ENCODE peak calls at places on chromosomes 6 and 20, in seven cellular contexts. L is A673; G is spleen; Q is CD8-positive, alpha-beta T cell; Z is brain microvascular endothelial cell; X is fibroblast of lung; S is uterus. E is an unnamed sample. For H3K36me3, the result is how much of the 10 kb centered on the place peaks cover.

GRCh38 chr20:48799315-48800105 is 28.3 kb downstream of the PREX1 start:
- DNase-seq in G (peak), Z (no peak), S (no peak), Q (no peak), L (no peak), X (no peak), E (no peak)

GRCh38 chr20:16929756-16930155 is 181.6 kb downstream of the OTOR start:
- DNase-seq in Q (no peak), L (no peak), S (no peak), X (peak), Z (peak), G (no peak), E (peak)

GRCh38 chr6:167893416-167893815 is 66.7 kb downstream of the AFDN start:
- DNase-seq in X (peak), Z (peak), L (no peak), Q (no peak), S (no peak), G (no peak), E (no peak)

GRCh38 chr6:25472314-25472713 is 179.7 kb upstream of the SCGN start:
- DNase-seq in G (no peak), X (no peak), S (no peak), Z (no peak), Q (no peak), L (peak), E (no peak)

GRCh38 chr6:21596379-21597242 is 3.1 kb downstream of the SOX4 start:
- DNase-seq in L (peak), G (peak), Q (peak), Z (peak), X (peak), S (peak), E (no peak)

GRCh38 chr20:41142914-41143313 is 5.6 kb downstream of the PLCG1 start:
- DNase-seq in G (no peak), L (no peak), S (no peak), X (no peak), Q (peak), Z (no peak), E (no peak)

GRCh38 chr6:142925575-142926110 is 19.3 kb downstream of the HIVEP2 start:
- DNase-seq in S (no peak), X (peak), Q (no peak), L (no peak), Z (peak), G (no peak), E (no peak)

GRCh38 chr20:44092551-44093248 is 94.3 kb downstream of the JPH2 start:
- DNase-seq in G (no peak), S (no peak), Q (no peak), X (peak), Z (peak), L (peak), E (no peak)

GRCh38 chr20:14065774-14066173 is 70.5 kb downstream of the MACROD2 start:
- DNase-seq in S (no peak), Q (no peak), L (no peak), X (no peak), G (no peak), Z (no peak), E (no peak)

GRCh38 chr20:37539424-37539823 is 11.7 kb upstream of the BLCAP start:
- DNase-seq in G (no peak), Q (no peak), S (no peak), X (no peak), Z (no peak), L (no peak), E (no peak)

GRCh38 chr6:104954091-104954797 is 2.7 kb upstream of the LIN28B start:
- DNase-seq in Q (no peak), S (no peak), Z (no peak), G (no peak), L (no peak), X (no peak), E (no peak)

GRCh38 chr6:7249391-7249790 is 63.6 kb downstream of the SSR1 start:
- DNase-seq in L (no peak), S (no peak), X (peak), G (no peak), Z (no peak), Q (no peak), E (no peak)

GRCh38 chr6:28212510-28213212 is 12.4 kb upstream of the ZSCAN9 start:
- DNase-seq in G (no peak), Q (no peak), Z (peak), S (no peak), L (peak), X (peak), E (peak)

GRCh38 chr6:150959071-150959637 is 93.7 kb downstream of the MTHFD1L start:
- DNase-seq in G (no peak), S (no peak), Z (no peak), Q (no peak), X (no peak), L (no peak), E (no peak)

GRCh38 chr6:2450546-2450945 is 205.1 kb upstream of the GMDS start:
- DNase-seq in Q (no peak), G (no peak), S (no peak), X (no peak), L (peak), Z (no peak), E (no peak)

GRCh38 chr6:15663057-15663638 is 320 bp upstream of the DTNBP1 start:
- DNase-seq in S (no peak), Z (peak), X (peak), G (no peak), Q (no peak), L (peak), E (peak)

DNA sequence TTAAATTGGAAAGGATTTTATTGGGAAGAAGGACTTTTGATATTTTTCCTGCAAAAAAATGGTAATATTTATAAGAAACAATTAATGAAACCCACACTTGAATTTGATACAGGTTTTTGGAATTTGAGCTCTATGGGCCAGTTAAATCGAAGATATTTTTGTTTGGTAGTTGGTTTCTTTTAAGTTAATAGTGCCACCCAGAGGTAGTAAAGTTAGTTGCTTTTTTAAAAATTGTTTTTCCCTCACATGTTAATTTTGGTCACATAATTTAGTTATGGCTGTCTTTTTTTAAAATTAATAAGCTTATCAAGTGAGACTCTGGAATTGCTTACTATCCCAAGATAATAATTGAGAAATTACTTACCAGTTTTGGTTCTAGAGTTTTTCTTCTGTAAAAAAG is 7.1 kb downstream of the PRIM2 start:
- DNase-seq in Q (no peak), G (no peak), S (no peak), Z (no peak), X (no peak), L (peak), E (no peak)
- H3K36me3 ChIP-seq in Q (under half), G (under half), S (under half), Z (under half), X (under half), L (half or more), E (under half)

GRCh38 chr6:32244946-32245398 is 21.1 kb upstream of the NOTCH4 start:
- DNase-seq in X (peak), S (peak), G (peak), Q (peak), Z (peak), L (peak), E (peak)

GRCh38 chr6:32239462-32239861 is 15.6 kb upstream of the NOTCH4 start:
- DNase-seq in L (no peak), S (no peak), X (no peak), Z (no peak), Q (no peak), G (no peak), E (no peak)

GRCh38 chr6:32240686-32241085 is 16.8 kb upstream of the NOTCH4 start:
- DNase-seq in G (no peak), Q (no peak), X (no peak), L (no peak), Z (no peak), S (no peak), E (no peak)

GRCh38 chr6:32249262-32249661 is 25.4 kb upstream of the NOTCH4 start:
- DNase-seq in G (no peak), S (no peak), Q (no peak), L (no peak), Z (no peak), X (no peak), E (no peak)

DNA sequence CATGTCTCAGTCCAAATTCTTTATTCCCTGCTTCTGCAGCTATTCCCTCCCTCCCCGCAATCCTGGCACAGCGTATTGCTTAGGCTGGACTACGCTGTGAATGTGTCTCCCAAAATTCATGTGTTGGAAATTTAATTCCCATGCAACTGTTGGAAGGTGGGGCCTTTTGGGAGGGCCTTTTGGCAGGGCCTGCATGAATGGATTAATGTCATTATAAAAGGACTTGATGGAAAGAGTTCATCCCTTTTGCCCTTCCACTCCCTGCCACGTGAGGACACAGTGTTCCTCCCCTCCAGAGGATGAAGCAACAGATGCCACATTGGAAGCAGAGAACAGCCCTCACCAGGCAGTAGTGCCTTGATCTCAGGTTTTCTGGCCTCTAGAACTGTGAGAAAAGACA is 20.4 kb upstream of the NOTCH4 start:
- DNase-seq in L (no peak), Q (no peak), G (no peak), S (peak), Z (no peak), X (no peak), E (no peak)
- TF ChIP-seq CTCF in L (no peak), Q (no peak), G (no peak), S (no peak), Z (no peak), X (no peak), E (no peak)

GRCh38 chr6:33160096-33160495 is 32.2 kb downstream of the COL11A2 start:
- DNase-seq in Q (no peak), X (no peak), Z (no peak), S (no peak), G (no peak), L (no peak), E (no peak)

GRCh38 chr6:33162471-33162870 is 29.8 kb downstream of the COL11A2 start:
- DNase-seq in Z (no peak), L (no peak), Q (no peak), G (no peak), S (no peak), X (no peak), E (no peak)

GRCh38 chr6:33163540-33163939 is 28.7 kb downstream of the COL11A2 start:
- DNase-seq in Z (no peak), L (no peak), S (no peak), G (no peak), X (no peak), Q (no peak), E (no peak)

GRCh38 chr6:33161354-33162320 is 30.6 kb downstream of the COL11A2 start:
- DNase-seq in Z (peak), X (peak), G (peak), Q (peak), L (peak), S (peak), E (no peak)

DNA sequence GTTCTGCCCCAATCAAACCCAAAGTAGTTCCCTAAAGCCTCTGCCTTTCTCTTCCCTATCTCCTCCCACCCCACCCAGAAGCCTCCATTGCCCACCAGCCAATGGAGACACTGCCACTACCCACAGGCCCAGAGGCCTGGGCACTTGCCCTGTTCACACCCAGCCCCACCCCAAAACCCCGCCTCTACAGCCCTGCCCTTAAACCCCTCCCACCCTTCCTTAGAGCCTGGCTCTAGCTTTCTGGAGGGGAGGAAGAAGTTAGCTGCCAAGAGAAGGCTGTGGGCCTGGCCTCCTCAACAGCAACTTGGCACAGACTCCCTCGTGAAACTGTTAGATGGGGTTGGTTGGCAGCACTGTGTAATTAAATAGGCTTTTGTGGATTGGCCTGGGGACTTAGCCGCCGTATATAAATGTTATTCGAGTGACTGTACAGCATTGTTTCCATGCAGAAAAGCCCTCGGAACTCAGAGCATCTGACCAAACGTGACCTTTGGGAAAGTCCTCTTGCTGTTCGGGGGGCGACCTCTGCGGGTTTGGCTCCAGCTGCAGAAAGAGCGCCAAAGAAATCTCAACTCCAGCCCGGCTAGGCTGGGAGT is 31.4 kb downstream of the COL11A2 start:
- DNase-seq in X (peak), G (no peak), Z (peak), L (peak), S (no peak), Q (no peak), E (peak)
- H3K4me3 ChIP-seq in X (no peak), G (no peak), Z (peak), L (peak), S (no peak), Q (no peak), E (no peak)

DNA sequence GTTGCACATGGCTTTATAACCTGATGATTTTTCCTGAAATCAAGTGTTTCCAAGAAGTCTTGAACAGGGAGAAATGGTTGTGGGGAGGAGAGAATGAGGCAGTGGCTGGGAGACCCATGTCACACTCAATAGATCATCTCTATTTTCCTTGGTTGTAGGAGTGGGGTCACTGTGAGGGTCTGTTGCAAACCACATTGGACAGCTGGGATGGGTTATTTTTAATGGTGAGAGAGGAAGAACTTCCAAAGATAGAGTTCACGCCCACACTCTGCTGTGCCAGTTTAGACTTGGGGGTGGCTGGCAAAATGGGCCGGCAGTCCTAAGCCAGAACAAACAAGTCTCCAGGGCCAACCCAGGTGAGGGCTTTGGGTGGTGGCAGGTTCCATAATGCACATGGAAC is 276.4 kb upstream of the PRND start:
- DNase-seq in X (no peak), S (no peak), L (no peak), Q (no peak), Z (no peak), G (no peak), E (no peak)
- H3K36me3 ChIP-seq in X (under half), S (under half), L (under half), Q (under half), Z (under half), G (under half), E (under half)

GRCh38 chr6:683742-684440 is 9.0 kb downstream of the EXOC2 start:
- DNase-seq in L (peak), S (no peak), X (peak), G (no peak), Z (peak), Q (no peak), E (no peak)

GRCh38 chr6:680666-681374 is 12.1 kb downstream of the EXOC2 start:
- DNase-seq in L (no peak), G (no peak), Q (no peak), S (no peak), Z (no peak), X (no peak), E (no peak)

GRCh38 chr6:684831-685636 is 7.9 kb downstream of the EXOC2 start:
- DNase-seq in Z (peak), S (no peak), Q (no peak), L (no peak), X (peak), G (no peak), E (no peak)

GRCh38 chr6:689223-689622 is 3.7 kb downstream of the EXOC2 start:
- DNase-seq in L (no peak), Q (no peak), S (no peak), X (no peak), G (no peak), Z (no peak), E (no peak)

DNA sequence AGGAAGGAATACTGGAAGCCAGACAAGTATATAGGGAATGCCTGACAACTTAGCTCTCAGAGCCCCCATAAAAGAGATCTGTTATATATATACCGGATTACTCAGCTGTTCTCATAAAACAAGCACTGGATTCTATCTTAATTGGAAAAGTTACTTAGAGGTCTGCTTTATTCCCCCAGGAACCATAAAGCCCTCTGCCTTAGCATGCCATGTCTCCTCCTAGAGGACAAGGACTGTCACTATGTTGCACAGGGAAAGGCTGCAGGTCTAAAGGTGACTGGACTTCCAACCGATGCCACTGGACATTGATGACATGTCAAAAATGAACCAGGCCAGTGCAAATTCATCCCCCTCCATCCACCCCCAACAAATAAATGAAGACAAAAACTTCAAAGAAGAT is 6.4 kb downstream of the EXOC2 start:
- DNase-seq in G (no peak), S (no peak), X (no peak), Q (no peak), L (peak), Z (no peak), E (no peak)
- TF ChIP-seq CTCF in G (no peak), S (no peak), X (peak), Q (no peak), L (peak), Z (peak), E (peak)

GRCh38 chr20:47318596-47319516 is 37.6 kb downstream of the ZMYND8 start:
- DNase-seq in X (peak), S (peak), Q (no peak), G (peak), Z (peak), L (no peak), E (no peak)
- H3K4me3 ChIP-seq in X (no peak), S (no peak), Q (no peak), G (peak), Z (peak), L (no peak), E (peak)

GRCh38 chr20:35547319-35547718 is 5.4 kb downstream of the ERGIC3 start:
- DNase-seq in Z (no peak), X (no peak), S (no peak), L (no peak), G (peak), Q (no peak), E (no peak)

GRCh38 chr20:35542990-35543389 is 1.1 kb downstream of the ERGIC3 start:
- DNase-seq in X (no peak), G (no peak), L (no peak), Q (no peak), Z (no peak), S (no peak), E (no peak)

GRCh38 chr20:35546127-35546526 is 4.2 kb downstream of the ERGIC3 start:
- DNase-seq in L (no peak), Z (no peak), Q (no peak), G (no peak), S (no peak), X (no peak), E (no peak)

GRCh38 chr20:35541783-35542662 is at the start of gene ERGIC3:
- DNase-seq in L (peak), Q (peak), X (peak), Z (peak), S (peak), G (peak), E (peak)

GRCh38 chr20:35544436-35544835 is 2.6 kb downstream of the ERGIC3 start:
- DNase-seq in G (no peak), Z (no peak), X (no peak), Q (no peak), L (no peak), S (no peak), E (no peak)
- H3K36me3 ChIP-seq in G (under half), Z (under half), X (under half), Q (under half), L (under half), S (under half), E (under half)